ENCODE peak calls at places on chromosomes 6 and 20, in five cellular contexts. One of them, this sample, is unnamed.

GRCh38 chr6:24900917-24901697 is 34.7 kb downstream of the RIPOR2 start:
- DNase-seq in GM12878: no peak
- DNase-seq in NCI-H1092 treated with DMSO at 0.1 percent for 48 hours: no peak
- DNase-seq in NCI-H2227 treated with DMSO at 0.1 percent for 48 hours: no peak
- DNase-seq in NCI-H1417: no peak
- DNase-seq in this sample: no peak

GRCh38 chr6:158536084-158536890 is 23.6 kb upstream of the TMEM181 start:
- DNase-seq in GM12878: no peak
- DNase-seq in NCI-H1092 treated with DMSO at 0.1 percent for 48 hours: peak; percentile 80
- DNase-seq in NCI-H2227 treated with DMSO at 0.1 percent for 48 hours: peak; percentile 30
- DNase-seq in NCI-H1417: peak; percentile 64
- DNase-seq in this sample: no peak

GRCh38 chr6:29800254-29800653 is 27.4 kb upstream of the HLA-G start:
- DNase-seq in NCI-H2227 treated with DMSO at 0.1 percent for 48 hours: no peak
- DNase-seq in GM12878: no peak
- DNase-seq in NCI-H1417: no peak
- DNase-seq in NCI-H1092 treated with DMSO at 0.1 percent for 48 hours: no peak
- DNase-seq in this sample: no peak

GRCh38 chr6:33164176-33164575 is 28.1 kb downstream of the COL11A2 start:
- DNase-seq in NCI-H1092 treated with DMSO at 0.1 percent for 48 hours: no peak
- DNase-seq in GM12878: no peak
- DNase-seq in NCI-H2227 treated with DMSO at 0.1 percent for 48 hours: no peak
- DNase-seq in NCI-H1417: no peak
- DNase-seq in this sample: no peak

GRCh38 chr6:53441035-53441493 is 92.3 kb upstream of the ELOVL5 start:
- DNase-seq in GM12878: no peak
- DNase-seq in NCI-H1092 treated with DMSO at 0.1 percent for 48 hours: no peak
- DNase-seq in NCI-H1417: no peak
- DNase-seq in NCI-H2227 treated with DMSO at 0.1 percent for 48 hours: peak; percentile 58
- DNase-seq in this sample: no peak

GRCh38 chr20:25320035-25320800 is 70.4 kb downstream of the ABHD12 start:
- DNase-seq in NCI-H1417: no peak
- DNase-seq in NCI-H1092 treated with DMSO at 0.1 percent for 48 hours: no peak
- DNase-seq in NCI-H2227 treated with DMSO at 0.1 percent for 48 hours: no peak
- DNase-seq in GM12878: no peak
- DNase-seq in this sample: no peak

GRCh38 chr20:841568-842546 is 8.3 kb downstream of the FAM110A start:
- DNase-seq in NCI-H1092 treated with DMSO at 0.1 percent for 48 hours: no peak
- DNase-seq in GM12878: no peak
- DNase-seq in NCI-H2227 treated with DMSO at 0.1 percent for 48 hours: no peak
- DNase-seq in NCI-H1417: no peak
- DNase-seq in this sample: no peak

GRCh38 chr6:55868910-55869479 is 6.4 kb downstream of the BMP5 start:
- DNase-seq in NCI-H1092 treated with DMSO at 0.1 percent for 48 hours: no peak
- DNase-seq in GM12878: peak; percentile 59
- DNase-seq in NCI-H2227 treated with DMSO at 0.1 percent for 48 hours: peak; percentile 77
- DNase-seq in NCI-H1417: peak; percentile 88
- DNase-seq in this sample: no peak

GRCh38 chr6:33925869-33926268 is 122.1 kb upstream of the MLN start:
- DNase-seq in NCI-H2227 treated with DMSO at 0.1 percent for 48 hours: no peak
- DNase-seq in NCI-H1417: no peak
- DNase-seq in GM12878: no peak
- DNase-seq in NCI-H1092 treated with DMSO at 0.1 percent for 48 hours: no peak
- DNase-seq in this sample: no peak

GRCh38 chr6:170108456-170108855 is 182.4 kb downstream of the DLL1 start:
- DNase-seq in NCI-H1417: no peak
- DNase-seq in NCI-H1092 treated with DMSO at 0.1 percent for 48 hours: no peak
- DNase-seq in NCI-H2227 treated with DMSO at 0.1 percent for 48 hours: no peak
- DNase-seq in GM12878: no peak
- DNase-seq in this sample: no peak

GRCh38 chr6:16731503-16732018 is 29.7 kb downstream of the ATXN1 start:
- DNase-seq in NCI-H1092 treated with DMSO at 0.1 percent for 48 hours: no peak
- DNase-seq in NCI-H1417: no peak
- DNase-seq in NCI-H2227 treated with DMSO at 0.1 percent for 48 hours: no peak
- DNase-seq in GM12878: peak; percentile 61
- DNase-seq in this sample: no peak

This sample was measured in hypothalamus.